ENCODE peak calls at places on chromosome 15, in eight cellular contexts. W is HL-60, P is sigmoid colon, Z is upper lobe of left lung, Q is transverse colon, J is SK-N-MC, F is stomach, L is GM23338. I is an unnamed sample.
A peak's percentile ranks its signal among the peaks of the same experiment; 100 is the strongest.

GRCh38 chr15:65363766-65364165 is 14.0 kb downstream of the IGDCC3 start:
- DNase-seq in W (no peak), J (no peak), Q (no peak), P (peak; percentile 33), Z (no peak), F (no peak), L (no peak), I (no peak)

GRCh38 chr15:70519616-70520015 is 243.7 kb downstream of the UACA start:
- DNase-seq in F (no peak), Z (peak; percentile 14), J (no peak), Q (no peak), P (peak; percentile 27), W (no peak), L (no peak), I (no peak)

GRCh38 chr15:39250460-39251186 is 330.3 kb upstream of the THBS1 start:
- DNase-seq in Q (no peak), F (no peak), L (no peak), J (no peak), P (no peak), Z (no peak), W (no peak), I (no peak)

GRCh38 chr15:95996494-95996893 is 334.0 kb upstream of the NR2F2 start:
- DNase-seq in F (no peak), W (peak; percentile 12), Q (no peak), P (no peak), J (no peak), L (no peak), Z (no peak), I (no peak)

GRCh38 chr15:74655424-74655823 is 39.8 kb downstream of the CLK3 start:
- DNase-seq in Z (no peak), P (no peak), F (no peak), J (no peak), Q (no peak), W (no peak), L (no peak), I (no peak)

GRCh38 chr15:40307421-40308165 is at the start of gene PLCB2:
- DNase-seq in P (peak; percentile 69), L (peak; percentile 68), J (no peak), Q (peak; percentile 55), Z (peak; percentile 66), W (peak; percentile 84), F (no peak), I (peak; percentile 60)

GRCh38 chr15:73983211-73983727 is 8.8 kb downstream of the STOML1 start:
- DNase-seq in F (no peak), Q (peak; percentile 47), P (peak; percentile 90), Z (peak; percentile 68), L (no peak), J (no peak), W (no peak), I (no peak)

GRCh38 chr15:81293728-81294500 is 30.0 kb downstream of the STARD5 start:
- DNase-seq in W (no peak), L (no peak), P (no peak), F (peak; percentile 42), J (no peak), Z (peak; percentile 72), Q (peak; percentile 65), I (no peak)

GRCh38 chr15:51576911-51577500 is 45.6 kb downstream of the DMXL2 start:
- DNase-seq in W (peak; percentile 52), Q (no peak), P (no peak), L (no peak), J (peak; percentile 40), Z (peak; percentile 36), F (no peak), I (no peak)

GRCh38 chr15:89754361-89755154 is 3.5 kb upstream of the MESP1 start:
- DNase-seq in Z (no peak), W (no peak), P (no peak), Q (no peak), J (no peak), L (no peak), F (no peak), I (no peak)
- TF ChIP-seq POLR2AphosphoS5 in Z (no peak), W (no peak), P (no peak), Q (no peak), J (no peak), L (no peak), F (no peak), I (no peak)

GRCh38 chr15:62901916-62902554 is 140.5 kb upstream of the TPM1 start:
- DNase-seq in P (no peak), L (no peak), J (no peak), W (peak; percentile 6), Z (no peak), F (no peak), Q (no peak), I (no peak)

GRCh38 chr15:62900071-62900812 is 142.3 kb upstream of the TPM1 start:
- DNase-seq in Z (no peak), Q (no peak), F (no peak), P (no peak), W (peak; percentile 22), L (no peak), J (no peak), I (no peak)

GRCh38 chr15:62899090-62899493 is 143.5 kb upstream of the TPM1 start:
- DNase-seq in L (no peak), Q (peak; percentile 55), P (peak; percentile 93), W (no peak), J (no peak), Z (no peak), F (no peak), I (no peak)

GRCh38 chr15:62902821-62903220 is 139.7 kb upstream of the TPM1 start:
- DNase-seq in L (no peak), J (no peak), F (no peak), Z (no peak), Q (no peak), W (no peak), P (no peak), I (no peak)

DNA sequence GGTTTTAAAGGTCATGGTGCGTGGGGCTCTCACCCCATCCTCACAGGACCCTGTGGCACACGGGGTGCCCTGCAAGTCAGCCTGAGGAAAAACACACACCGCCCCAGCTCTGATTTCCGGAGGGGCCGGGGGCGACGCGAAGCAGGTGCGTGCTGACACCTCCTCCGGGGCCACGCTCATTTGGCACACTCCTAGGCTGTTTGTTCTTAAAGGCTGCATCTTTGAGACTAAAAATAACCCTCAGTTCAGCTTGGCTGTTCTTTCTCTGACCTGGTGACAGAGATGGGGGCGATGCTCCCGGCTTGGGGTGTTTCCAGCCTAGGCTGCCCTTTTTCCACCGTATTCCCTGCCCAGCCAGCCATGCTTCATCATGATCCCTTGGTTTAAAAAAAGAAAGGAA is 141.5 kb upstream of the TPM1 start:
- DNase-seq in J (no peak), Q (no peak), W (no peak), P (peak; percentile 77), F (no peak), L (no peak), Z (no peak), I (no peak)
- TF ChIP-seq POLR2AphosphoS5 in J (no peak), Q (no peak), W (no peak), P (peak; percentile 72), F (no peak), L (no peak), Z (no peak), I (no peak)

GRCh38 chr15:99474041-99474906 is 91.5 kb upstream of the MEF2A start:
- DNase-seq in W (no peak), Z (peak; percentile 48), P (peak; percentile 76), L (no peak), Q (peak; percentile 32), F (no peak), J (no peak), I (no peak)

GRCh38 chr15:99474981-99475753 is 90.6 kb upstream of the MEF2A start:
- DNase-seq in P (peak; percentile 82), Q (no peak), F (no peak), L (no peak), W (no peak), Z (peak; percentile 40), J (no peak), I (no peak)

GRCh38 chr15:99475754-99476412 is 89.9 kb upstream of the MEF2A start:
- DNase-seq in P (peak; percentile 30), Z (no peak), L (no peak), W (no peak), Q (no peak), J (no peak), F (no peak), I (no peak)

GRCh38 chr15:99477745-99478525 is 87.8 kb upstream of the MEF2A start:
- DNase-seq in W (peak; percentile 23), Z (no peak), P (no peak), J (no peak), Q (no peak), L (no peak), F (no peak), I (no peak)

DNA sequence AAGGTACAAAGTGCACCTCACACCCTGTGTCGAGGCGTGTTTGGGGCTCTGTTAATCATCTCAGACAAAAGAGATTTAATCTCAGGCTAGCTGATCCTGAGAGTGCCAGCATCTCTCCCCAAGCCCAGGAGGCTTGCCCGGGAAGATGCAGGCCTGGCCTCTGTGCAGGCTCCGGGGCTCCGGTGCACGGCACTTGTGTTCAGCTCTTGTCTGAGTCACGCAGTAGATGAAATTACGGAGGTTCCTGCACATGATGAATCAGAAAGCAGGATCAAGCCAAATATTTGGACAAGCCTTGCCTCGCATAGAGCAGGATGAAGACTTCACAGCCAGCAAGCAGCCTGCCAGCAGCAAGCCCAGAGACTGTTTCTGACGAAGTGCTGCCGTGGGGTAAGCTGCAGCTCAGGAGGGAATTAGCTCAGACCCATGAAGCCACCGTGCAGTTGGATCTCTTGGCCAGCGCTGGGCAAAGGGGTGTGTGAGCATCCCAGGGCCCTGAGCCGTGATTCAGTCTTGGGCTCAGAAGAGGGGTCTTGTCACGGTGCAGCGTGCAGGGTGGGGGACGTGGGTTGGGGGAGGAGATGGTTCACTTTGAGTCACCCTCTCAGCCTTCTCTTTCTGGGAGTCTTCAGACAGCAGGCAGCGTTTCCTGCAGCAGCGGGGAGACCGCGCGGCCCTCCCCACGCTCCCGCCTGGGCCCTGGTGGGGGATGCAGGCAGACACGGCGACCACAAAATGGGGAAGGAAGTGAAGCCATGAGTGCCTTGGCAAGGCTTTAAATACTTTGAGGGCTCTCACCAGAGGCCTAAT is 89.2 kb upstream of the MEF2A start:
- DNase-seq in J (no peak), Z (peak; percentile 53), Q (peak; percentile 46), F (peak; percentile 43), W (peak; percentile 49), L (no peak), P (peak; percentile 89), I (no peak)
- TF ChIP-seq POLR2AphosphoS5 in J (no peak), Z (peak; percentile 60), Q (peak; percentile 53), F (peak; percentile 70), W (peak; percentile 68), L (no peak), P (peak; percentile 66), I (no peak)

GRCh38 chr15:79956354-79956939 is 14.5 kb downstream of the BCL2A1 start:
- DNase-seq in Z (no peak), P (no peak), F (no peak), W (no peak), J (no peak), Q (no peak), L (no peak), I (no peak)

GRCh38 chr15:79957741-79958140 is 13.3 kb downstream of the BCL2A1 start:
- DNase-seq in P (no peak), F (no peak), Z (no peak), J (no peak), W (no peak), L (no peak), Q (no peak), I (no peak)

GRCh38 chr15:79964232-79964820 is 6.7 kb downstream of the BCL2A1 start:
- DNase-seq in Z (no peak), W (no peak), F (no peak), L (no peak), J (no peak), P (no peak), Q (no peak), I (no peak)

GRCh38 chr15:79962178-79962577 is 8.8 kb downstream of the BCL2A1 start:
- DNase-seq in Z (peak; percentile 42), L (no peak), P (no peak), J (no peak), Q (no peak), W (peak; percentile 87), F (no peak), I (no peak)

GRCh38 chr15:79960502-79961217 is 10.3 kb downstream of the BCL2A1 start:
- DNase-seq in W (no peak), L (no peak), J (no peak), F (no peak), Z (no peak), P (no peak), Q (no peak), I (no peak)
- TF ChIP-seq POLR2AphosphoS5 in W (no peak), L (no peak), J (no peak), F (no peak), Z (no peak), P (no peak), Q (no peak), I (no peak)